ENCODE peak calls at places on chromosomes 3 and 15, in six cellular contexts. L, J, E, C, D and W are unnamed samples.

GRCh38 chr3:126028096-126028495 is 55.8 kb downstream of the SLC41A3 start:
- DNase-seq in D (no peak), L (no peak), C (no peak), J (no peak), E (no peak), W (no peak)

GRCh38 chr3:44960387-44961026 is 15.5 kb downstream of the ZDHHC3 start:
- DNase-seq in C (no peak), E (no peak), J (no peak), D (no peak), L (no peak), W (peak)

GRCh38 chr3:111895079-111895478 is 36.0 kb downstream of the PHLDB2 start:
- DNase-seq in L (no peak), J (no peak), D (no peak), E (peak), C (peak), W (peak)

GRCh38 chr15:71588746-71589145 is 221.6 kb upstream of the NR2E3 start:
- DNase-seq in C (peak), D (no peak), E (no peak), J (no peak), L (peak), W (peak)

GRCh38 chr3:55157736-55158135 is 229.9 kb upstream of the LRTM1 start:
- DNase-seq in D (no peak), L (no peak), J (no peak), C (peak), E (no peak), W (peak)

GRCh38 chr3:126135056-126135397 is 45.4 kb downstream of the ALDH1L1 start:
- DNase-seq in J (no peak), C (no peak), E (no peak), L (no peak), D (no peak), W (no peak)

GRCh38 chr15:80105193-80105984 is 45.9 kb downstream of the ZFAND6 start:
- DNase-seq in L (peak), E (no peak), C (peak), D (no peak), J (peak), W (peak)

GRCh38 chr15:43439268-43439667 is 53.7 kb downstream of the TP53BP1 start:
- DNase-seq in D (no peak), C (no peak), J (no peak), E (no peak), L (no peak), W (no peak)

GRCh38 chr15:58077427-58077826 is 11.9 kb upstream of the ALDH1A2 start:
- DNase-seq in L (peak), J (no peak), D (no peak), E (no peak), C (peak), W (no peak)

GRCh38 chr15:52780172-52780980 is 9.8 kb downstream of the ONECUT1 start:
- DNase-seq in E (no peak), L (peak), J (peak), C (peak), D (peak), W (peak)

GRCh38 chr15:24676431-24676830 is 856 bp downstream of the NPAP1 start:
- DNase-seq in L (no peak), C (no peak), D (no peak), E (no peak), J (no peak), W (no peak)